ENCODE peak calls at places on chromosomes 2 and 18, in nine cellular contexts. One of them, this sample, is unnamed.

GRCh38 chr18:74534981-74535649 is 815 bp downstream of the CNDP1 start:
- DNase-seq in endothelial cell: no peak
- DNase-seq in A172: no peak
- DNase-seq in H9: peak
- DNase-seq in myocyte: no peak
- DNase-seq in iPS-NIHi11: no peak
- DNase-seq in RKO: no peak
- DNase-seq in T follicular helper cell: no peak
- DNase-seq in AG08395: no peak
- DNase-seq in this sample: no peak

GRCh38 chr18:26548144-26549102 is at the start of gene KCTD1:
- DNase-seq in endothelial cell: peak
- DNase-seq in A172: peak
- DNase-seq in H9: peak
- DNase-seq in myocyte: peak
- DNase-seq in iPS-NIHi11: peak
- DNase-seq in RKO: peak
- DNase-seq in T follicular helper cell: peak
- DNase-seq in AG08395: peak
- DNase-seq in this sample: peak

GRCh38 chr2:3246928-3247714 is 130.5 kb downstream of the EIPR1 start:
- DNase-seq in endothelial cell: no peak
- DNase-seq in A172: no peak
- DNase-seq in H9: no peak
- DNase-seq in myocyte: no peak
- DNase-seq in iPS-NIHi11: no peak
- DNase-seq in RKO: no peak
- DNase-seq in T follicular helper cell: no peak
- DNase-seq in AG08395: no peak
- DNase-seq in this sample: no peak

GRCh38 chr18:63247506-63248394 is 71.8 kb downstream of the BCL2 start:
- DNase-seq in endothelial cell: no peak
- DNase-seq in A172: no peak
- DNase-seq in H9: no peak
- DNase-seq in myocyte: no peak
- DNase-seq in iPS-NIHi11: no peak
- DNase-seq in RKO: no peak
- DNase-seq in T follicular helper cell: no peak
- DNase-seq in AG08395: no peak
- DNase-seq in this sample: no peak

GRCh38 chr2:168649105-168649504 is 153.3 kb upstream of the NOSTRIN start:
- DNase-seq in endothelial cell: no peak
- DNase-seq in A172: no peak
- DNase-seq in H9: no peak
- DNase-seq in myocyte: peak
- DNase-seq in iPS-NIHi11: no peak
- DNase-seq in RKO: no peak
- DNase-seq in T follicular helper cell: no peak
- DNase-seq in AG08395: no peak
- DNase-seq in this sample: no peak

GRCh38 chr2:66494708-66495107 is 59.8 kb downstream of the MEIS1 start:
- DNase-seq in endothelial cell: no peak
- DNase-seq in A172: peak
- DNase-seq in H9: no peak
- DNase-seq in myocyte: peak
- DNase-seq in iPS-NIHi11: no peak
- DNase-seq in RKO: no peak
- DNase-seq in T follicular helper cell: no peak
- DNase-seq in AG08395: peak
- DNase-seq in this sample: no peak

GRCh38 chr2:54945401-54946219 is 104.6 kb downstream of the RTN4 start:
- DNase-seq in endothelial cell: no peak
- DNase-seq in A172: no peak
- DNase-seq in H9: no peak
- DNase-seq in myocyte: peak
- DNase-seq in iPS-NIHi11: no peak
- DNase-seq in RKO: no peak
- DNase-seq in T follicular helper cell: no peak
- DNase-seq in AG08395: peak
- DNase-seq in this sample: no peak

GRCh38 chr2:65661980-65662653 is 229.7 kb upstream of the SPRED2 start:
- DNase-seq in endothelial cell: no peak
- DNase-seq in A172: peak
- DNase-seq in H9: no peak
- DNase-seq in myocyte: peak
- DNase-seq in iPS-NIHi11: no peak
- DNase-seq in RKO: no peak
- DNase-seq in T follicular helper cell: no peak
- DNase-seq in AG08395: no peak
- DNase-seq in this sample: no peak

GRCh38 chr2:50535971-50536759 is 495.8 kb downstream of the NRXN1 start:
- DNase-seq in endothelial cell: peak
- DNase-seq in A172: peak
- DNase-seq in H9: no peak
- DNase-seq in myocyte: peak
- DNase-seq in iPS-NIHi11: no peak
- DNase-seq in RKO: peak
- DNase-seq in T follicular helper cell: no peak
- DNase-seq in AG08395: no peak
- DNase-seq in this sample: no peak

GRCh38 chr2:44777542-44777941 is 164.0 kb upstream of the SIX3 start:
- DNase-seq in endothelial cell: no peak
- DNase-seq in A172: no peak
- DNase-seq in H9: no peak
- DNase-seq in myocyte: peak
- DNase-seq in iPS-NIHi11: peak
- DNase-seq in RKO: no peak
- DNase-seq in T follicular helper cell: no peak
- DNase-seq in AG08395: no peak
- DNase-seq in this sample: no peak

GRCh38 chr2:238097201-238097987 is 2.7 kb upstream of the ESPNL start:
- DNase-seq in endothelial cell: no peak
- DNase-seq in A172: no peak
- DNase-seq in H9: no peak
- DNase-seq in myocyte: no peak
- DNase-seq in iPS-NIHi11: peak
- DNase-seq in RKO: no peak
- DNase-seq in T follicular helper cell: no peak
- DNase-seq in AG08395: no peak
- DNase-seq in this sample: no peak

GRCh38 chr18:36578871-36579270 is 249.9 kb downstream of the TPGS2 start:
- DNase-seq in endothelial cell: no peak
- DNase-seq in A172: peak
- DNase-seq in H9: no peak
- DNase-seq in myocyte: peak
- DNase-seq in iPS-NIHi11: no peak
- DNase-seq in RKO: no peak
- DNase-seq in T follicular helper cell: no peak
- DNase-seq in AG08395: no peak
- DNase-seq in this sample: no peak

GRCh38 chr18:75211721-75212625 is 1.4 kb downstream of the TSHZ1 start:
- DNase-seq in endothelial cell: peak
- DNase-seq in A172: peak
- DNase-seq in H9: peak
- DNase-seq in myocyte: no peak
- DNase-seq in iPS-NIHi11: peak
- DNase-seq in RKO: peak
- DNase-seq in T follicular helper cell: no peak
- DNase-seq in AG08395: no peak
- DNase-seq in this sample: peak

GRCh38 chr18:60599267-60599666 is 226.7 kb upstream of the MC4R start:
- DNase-seq in endothelial cell: no peak
- DNase-seq in A172: no peak
- DNase-seq in H9: no peak
- DNase-seq in myocyte: no peak
- DNase-seq in iPS-NIHi11: no peak
- DNase-seq in RKO: no peak
- DNase-seq in T follicular helper cell: no peak
- DNase-seq in AG08395: no peak
- DNase-seq in this sample: no peak

GRCh38 chr18:29004921-29005320 is 828.0 kb upstream of the CDH2 start:
- DNase-seq in endothelial cell: no peak
- DNase-seq in A172: no peak
- DNase-seq in H9: no peak
- DNase-seq in myocyte: no peak
- DNase-seq in iPS-NIHi11: no peak
- DNase-seq in RKO: no peak
- DNase-seq in T follicular helper cell: no peak
- DNase-seq in AG08395: no peak
- DNase-seq in this sample: no peak

GRCh38 chr2:180324191-180324590 is 317.1 kb upstream of the CWC22 start:
- DNase-seq in endothelial cell: no peak
- DNase-seq in A172: no peak
- DNase-seq in H9: no peak
- DNase-seq in myocyte: no peak
- DNase-seq in iPS-NIHi11: no peak
- DNase-seq in RKO: no peak
- DNase-seq in T follicular helper cell: no peak
- DNase-seq in AG08395: no peak
- DNase-seq in this sample: no peak

GRCh38 chr2:165294912-165295311 is 55.7 kb downstream of the SCN2A start:
- DNase-seq in endothelial cell: no peak
- DNase-seq in A172: no peak
- DNase-seq in H9: no peak
- DNase-seq in myocyte: no peak
- DNase-seq in iPS-NIHi11: no peak
- DNase-seq in RKO: no peak
- DNase-seq in T follicular helper cell: no peak
- DNase-seq in AG08395: no peak
- DNase-seq in this sample: no peak

GRCh38 chr18:69626643-69627242 is 226.1 kb downstream of the DOK6 start:
- DNase-seq in endothelial cell: no peak
- DNase-seq in A172: no peak
- DNase-seq in H9: no peak
- DNase-seq in myocyte: no peak
- DNase-seq in iPS-NIHi11: no peak
- DNase-seq in RKO: no peak
- DNase-seq in T follicular helper cell: no peak
- DNase-seq in AG08395: no peak
- DNase-seq in this sample: no peak

GRCh38 chr2:19299032-19299431 is 59.4 kb downstream of the OSR1 start:
- DNase-seq in endothelial cell: no peak
- DNase-seq in A172: no peak
- DNase-seq in H9: no peak
- DNase-seq in myocyte: no peak
- DNase-seq in iPS-NIHi11: no peak
- DNase-seq in RKO: no peak
- DNase-seq in T follicular helper cell: no peak
- DNase-seq in AG08395: no peak
- DNase-seq in this sample: no peak

This sample was measured in naive thymus-derived CD8-positive, alpha-beta T cell.